ENCODE peak calls at places on chromosomes 2 and 18, in seven cellular contexts. One of them, this sample, is unnamed.

GRCh38 chr18:32200766-32201165 is 10.9 kb downstream of the MEP1B start:
- DNase-seq in left ventricle myocardium inferior: no peak
- DNase-seq in cardiac muscle cell: peak; percentile 4
- DNase-seq in body of pancreas: peak; percentile 10
- DNase-seq in RWPE2: no peak
- DNase-seq in dorsolateral prefrontal cortex: no peak
- DNase-seq in brain microvascular endothelial cell: no peak
- DNase-seq in this sample: no peak

GRCh38 chr18:8705280-8705940 is at the start of gene MTCL1:
- DNase-seq in left ventricle myocardium inferior: peak; percentile 25
- DNase-seq in cardiac muscle cell: peak; percentile 65
- DNase-seq in body of pancreas: peak; percentile 53
- DNase-seq in RWPE2: no peak
- DNase-seq in dorsolateral prefrontal cortex: peak; percentile 45
- DNase-seq in brain microvascular endothelial cell: peak; percentile 27
- DNase-seq in this sample: no peak

GRCh38 chr2:86050301-86050700 is 55.4 kb downstream of the POLR1A start:
- DNase-seq in left ventricle myocardium inferior: no peak
- DNase-seq in cardiac muscle cell: no peak
- DNase-seq in body of pancreas: no peak
- DNase-seq in RWPE2: no peak
- DNase-seq in dorsolateral prefrontal cortex: no peak
- DNase-seq in brain microvascular endothelial cell: no peak
- DNase-seq in this sample: no peak

GRCh38 chr18:78984941-78985784 is 5.5 kb downstream of the SALL3 start:
- DNase-seq in left ventricle myocardium inferior: no peak
- DNase-seq in cardiac muscle cell: peak; percentile 51
- DNase-seq in body of pancreas: peak; percentile 36
- DNase-seq in RWPE2: no peak
- DNase-seq in dorsolateral prefrontal cortex: no peak
- DNase-seq in brain microvascular endothelial cell: no peak
- DNase-seq in this sample: no peak

GRCh38 chr2:95057535-95058453 is 32.3 kb downstream of the MAL start:
- DNase-seq in left ventricle myocardium inferior: no peak
- DNase-seq in cardiac muscle cell: no peak
- DNase-seq in body of pancreas: peak; percentile 26
- DNase-seq in RWPE2: no peak
- DNase-seq in dorsolateral prefrontal cortex: peak; percentile 86
- DNase-seq in brain microvascular endothelial cell: no peak
- DNase-seq in this sample: peak; percentile 49

GRCh38 chr2:231348173-231348572 is 47.3 kb upstream of the B3GNT7 start:
- DNase-seq in left ventricle myocardium inferior: no peak
- DNase-seq in cardiac muscle cell: peak; percentile 75
- DNase-seq in body of pancreas: no peak
- DNase-seq in RWPE2: no peak
- DNase-seq in dorsolateral prefrontal cortex: no peak
- DNase-seq in brain microvascular endothelial cell: no peak
- DNase-seq in this sample: no peak

GRCh38 chr18:73944715-73945114 is 202.9 kb downstream of the FBXO15 start:
- DNase-seq in left ventricle myocardium inferior: no peak
- DNase-seq in cardiac muscle cell: no peak
- DNase-seq in body of pancreas: no peak
- DNase-seq in RWPE2: no peak
- DNase-seq in dorsolateral prefrontal cortex: no peak
- DNase-seq in brain microvascular endothelial cell: no peak
- DNase-seq in this sample: no peak

GRCh38 chr2:70979626-70980025 is 1.2 kb downstream of the ANKRD53 start:
- DNase-seq in left ventricle myocardium inferior: no peak
- DNase-seq in cardiac muscle cell: no peak
- DNase-seq in body of pancreas: peak; percentile 18
- DNase-seq in RWPE2: no peak
- DNase-seq in dorsolateral prefrontal cortex: no peak
- DNase-seq in brain microvascular endothelial cell: no peak
- DNase-seq in this sample: no peak

GRCh38 chr2:26298638-26299393 is 47.1 kb upstream of the SELENOI start:
- DNase-seq in left ventricle myocardium inferior: no peak
- DNase-seq in cardiac muscle cell: peak; percentile 62
- DNase-seq in body of pancreas: peak; percentile 56
- DNase-seq in RWPE2: no peak
- DNase-seq in dorsolateral prefrontal cortex: no peak
- DNase-seq in brain microvascular endothelial cell: peak; percentile 29
- DNase-seq in this sample: no peak

GRCh38 chr2:102166189-102166845 is 20.5 kb upstream of the IL1RL2 start:
- DNase-seq in left ventricle myocardium inferior: no peak
- DNase-seq in cardiac muscle cell: no peak
- DNase-seq in body of pancreas: peak; percentile 70
- DNase-seq in RWPE2: no peak
- DNase-seq in dorsolateral prefrontal cortex: no peak
- DNase-seq in brain microvascular endothelial cell: peak; percentile 57
- DNase-seq in this sample: no peak

GRCh38 chr2:105886029-105886454 is 141.3 kb downstream of the NCK2 start:
- DNase-seq in left ventricle myocardium inferior: no peak
- DNase-seq in cardiac muscle cell: peak; percentile 87
- DNase-seq in body of pancreas: no peak
- DNase-seq in RWPE2: no peak
- DNase-seq in dorsolateral prefrontal cortex: no peak
- DNase-seq in brain microvascular endothelial cell: peak; percentile 24
- DNase-seq in this sample: no peak

GRCh38 chr18:23239350-23239692 is 104.0 kb downstream of the CABLES1 start:
- DNase-seq in left ventricle myocardium inferior: no peak
- DNase-seq in cardiac muscle cell: no peak
- DNase-seq in body of pancreas: no peak
- DNase-seq in RWPE2: no peak
- DNase-seq in dorsolateral prefrontal cortex: no peak
- DNase-seq in brain microvascular endothelial cell: no peak
- DNase-seq in this sample: no peak
- TF ChIP-seq CTCF in left ventricle myocardium inferior: no peak
- TF ChIP-seq CTCF in cardiac muscle cell: no peak
- TF ChIP-seq CTCF in body of pancreas: no peak
- TF ChIP-seq CTCF in RWPE2: no peak
- TF ChIP-seq CTCF in dorsolateral prefrontal cortex: no peak
- TF ChIP-seq CTCF in brain microvascular endothelial cell: no peak
- TF ChIP-seq CTCF in this sample: no peak

GRCh38 chr2:8681786-8682692 is at the start of gene ID2:
- DNase-seq in left ventricle myocardium inferior: peak; percentile 100
- DNase-seq in cardiac muscle cell: peak; percentile 99
- DNase-seq in body of pancreas: peak; percentile 99
- DNase-seq in RWPE2: peak; percentile 94
- DNase-seq in dorsolateral prefrontal cortex: peak; percentile 98
- DNase-seq in brain microvascular endothelial cell: peak; percentile 97
- DNase-seq in this sample: peak; percentile 99
- TF ChIP-seq CTCF in left ventricle myocardium inferior: no peak
- TF ChIP-seq CTCF in cardiac muscle cell: no peak
- TF ChIP-seq CTCF in body of pancreas: no peak
- TF ChIP-seq CTCF in RWPE2: no peak
- TF ChIP-seq CTCF in dorsolateral prefrontal cortex: no peak
- TF ChIP-seq CTCF in brain microvascular endothelial cell: peak; percentile 30
- TF ChIP-seq CTCF in this sample: peak; percentile 36

GRCh38 chr2:220460257-220460985 is 833.0 kb downstream of the SLC4A3 start:
- DNase-seq in left ventricle myocardium inferior: no peak
- DNase-seq in cardiac muscle cell: no peak
- DNase-seq in body of pancreas: no peak
- DNase-seq in RWPE2: no peak
- DNase-seq in dorsolateral prefrontal cortex: no peak
- DNase-seq in brain microvascular endothelial cell: no peak
- DNase-seq in this sample: no peak
- TF ChIP-seq CTCF in left ventricle myocardium inferior: peak; percentile 32
- TF ChIP-seq CTCF in cardiac muscle cell: no peak
- TF ChIP-seq CTCF in body of pancreas: no peak
- TF ChIP-seq CTCF in RWPE2: peak; percentile 25
- TF ChIP-seq CTCF in dorsolateral prefrontal cortex: no peak
- TF ChIP-seq CTCF in brain microvascular endothelial cell: peak; percentile 27
- TF ChIP-seq CTCF in this sample: peak; percentile 43

GRCh38 chr2:21754164-21754788 is 630.5 kb downstream of the TDRD15 start:
- DNase-seq in left ventricle myocardium inferior: no peak
- DNase-seq in cardiac muscle cell: no peak
- DNase-seq in body of pancreas: no peak
- DNase-seq in RWPE2: no peak
- DNase-seq in dorsolateral prefrontal cortex: no peak
- DNase-seq in brain microvascular endothelial cell: no peak
- DNase-seq in this sample: no peak
- TF ChIP-seq CTCF in left ventricle myocardium inferior: peak; percentile 49
- TF ChIP-seq CTCF in cardiac muscle cell: no peak
- TF ChIP-seq CTCF in body of pancreas: no peak
- TF ChIP-seq CTCF in RWPE2: peak; percentile 48
- TF ChIP-seq CTCF in dorsolateral prefrontal cortex: no peak
- TF ChIP-seq CTCF in brain microvascular endothelial cell: no peak
- TF ChIP-seq CTCF in this sample: no peak

GRCh38 chr2:174977364-174977763 is 27.8 kb downstream of the CHN1 start:
- DNase-seq in left ventricle myocardium inferior: no peak
- DNase-seq in cardiac muscle cell: no peak
- DNase-seq in body of pancreas: no peak
- DNase-seq in RWPE2: no peak
- DNase-seq in dorsolateral prefrontal cortex: no peak
- DNase-seq in brain microvascular endothelial cell: no peak
- DNase-seq in this sample: no peak

GRCh38 chr2:174970092-174970491 is 35.1 kb downstream of the CHN1 start:
- DNase-seq in left ventricle myocardium inferior: no peak
- DNase-seq in cardiac muscle cell: no peak
- DNase-seq in body of pancreas: no peak
- DNase-seq in RWPE2: no peak
- DNase-seq in dorsolateral prefrontal cortex: no peak
- DNase-seq in brain microvascular endothelial cell: no peak
- DNase-seq in this sample: no peak

GRCh38 chr2:174971868-174972781 is 33.1 kb downstream of the CHN1 start:
- DNase-seq in left ventricle myocardium inferior: no peak
- DNase-seq in cardiac muscle cell: peak; percentile 67
- DNase-seq in body of pancreas: no peak
- DNase-seq in RWPE2: no peak
- DNase-seq in dorsolateral prefrontal cortex: no peak
- DNase-seq in brain microvascular endothelial cell: peak; percentile 90
- DNase-seq in this sample: no peak

GRCh38 chr2:174972924-174973323 is 32.3 kb downstream of the CHN1 start:
- DNase-seq in left ventricle myocardium inferior: no peak
- DNase-seq in cardiac muscle cell: peak; percentile 52
- DNase-seq in body of pancreas: no peak
- DNase-seq in RWPE2: no peak
- DNase-seq in dorsolateral prefrontal cortex: no peak
- DNase-seq in brain microvascular endothelial cell: peak; percentile 74
- DNase-seq in this sample: no peak

DNA sequence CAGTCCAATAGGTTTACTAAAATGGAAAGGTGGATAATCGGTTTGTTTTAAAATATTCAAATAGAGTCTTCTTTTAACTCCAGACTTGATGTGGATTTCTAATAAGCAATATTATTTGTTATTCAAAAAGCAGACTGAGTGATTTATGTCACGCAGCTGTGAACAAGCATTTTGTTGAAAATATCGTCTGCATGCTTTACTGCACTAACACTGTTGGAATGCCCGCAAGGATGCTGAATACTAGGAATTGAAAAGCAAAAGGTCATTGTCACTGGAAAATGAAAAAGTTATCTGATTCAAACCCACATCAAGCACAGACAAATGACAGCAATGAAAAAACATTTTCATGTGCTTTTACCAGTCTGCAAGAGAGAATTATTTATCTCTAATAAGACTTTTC is 31.1 kb downstream of the CHN1 start:
- DNase-seq in left ventricle myocardium inferior: no peak
- DNase-seq in cardiac muscle cell: no peak
- DNase-seq in body of pancreas: no peak
- DNase-seq in RWPE2: no peak
- DNase-seq in dorsolateral prefrontal cortex: no peak
- DNase-seq in brain microvascular endothelial cell: no peak
- DNase-seq in this sample: no peak
- TF ChIP-seq CTCF in left ventricle myocardium inferior: no peak
- TF ChIP-seq CTCF in cardiac muscle cell: no peak
- TF ChIP-seq CTCF in body of pancreas: no peak
- TF ChIP-seq CTCF in RWPE2: no peak
- TF ChIP-seq CTCF in dorsolateral prefrontal cortex: no peak
- TF ChIP-seq CTCF in brain microvascular endothelial cell: no peak
- TF ChIP-seq CTCF in this sample: no peak

GRCh38 chr18:45619062-45619825 is 4.0 kb downstream of the SLC14A2 start:
- DNase-seq in left ventricle myocardium inferior: peak; percentile 60
- DNase-seq in cardiac muscle cell: peak; percentile 30
- DNase-seq in body of pancreas: no peak
- DNase-seq in RWPE2: no peak
- DNase-seq in dorsolateral prefrontal cortex: peak; percentile 6
- DNase-seq in brain microvascular endothelial cell: no peak
- DNase-seq in this sample: no peak
- TF ChIP-seq CTCF in left ventricle myocardium inferior: no peak
- TF ChIP-seq CTCF in cardiac muscle cell: no peak
- TF ChIP-seq CTCF in body of pancreas: no peak
- TF ChIP-seq CTCF in RWPE2: no peak
- TF ChIP-seq CTCF in dorsolateral prefrontal cortex: no peak
- TF ChIP-seq CTCF in brain microvascular endothelial cell: no peak
- TF ChIP-seq CTCF in this sample: no peak

GRCh38 chr2:190511104-190511503 is 23.4 kb downstream of the NEMP2 start:
- DNase-seq in left ventricle myocardium inferior: no peak
- DNase-seq in cardiac muscle cell: peak; percentile 66
- DNase-seq in body of pancreas: no peak
- DNase-seq in RWPE2: no peak
- DNase-seq in dorsolateral prefrontal cortex: no peak
- DNase-seq in brain microvascular endothelial cell: no peak
- DNase-seq in this sample: no peak
- TF ChIP-seq CTCF in left ventricle myocardium inferior: peak; percentile 67
- TF ChIP-seq CTCF in cardiac muscle cell: peak; percentile 46
- TF ChIP-seq CTCF in body of pancreas: no peak
- TF ChIP-seq CTCF in RWPE2: peak; percentile 54
- TF ChIP-seq CTCF in dorsolateral prefrontal cortex: peak; percentile 59
- TF ChIP-seq CTCF in brain microvascular endothelial cell: peak; percentile 50
- TF ChIP-seq CTCF in this sample: peak; percentile 92